ENCODE peak calls at places on chromosomes 16 and 17, in six cellular contexts. L, J, M, V, U and P are unnamed samples.

GRCh38 chr17:81195941-81196495 is 26.7 kb downstream of the CEP131 start:
- DNase-seq in V (no peak), L (no peak), M (no peak), J (no peak), U (no peak), P (no peak)

GRCh38 chr17:49832840-49833599 is 14.8 kb downstream of the TAC4 start:
- DNase-seq in M (no peak), V (no peak), J (no peak), L (no peak), U (no peak), P (no peak)

GRCh38 chr17:50102164-50102991 is 7.2 kb downstream of the PDK2 start:
- DNase-seq in L (no peak), J (no peak), V (no peak), U (peak), M (no peak), P (no peak)

GRCh38 chr17:9115446-9116265 is 94.3 kb downstream of the NTN1 start:
- DNase-seq in V (no peak), J (peak), U (peak), L (no peak), M (peak), P (peak)

GRCh38 chr17:63275318-63275967 is 170.7 kb downstream of the CYB561 start:
- DNase-seq in L (no peak), J (no peak), V (no peak), U (peak), M (peak), P (peak)

GRCh38 chr17:29131814-29132682 is 48.1 kb downstream of the MYO18A start:
- DNase-seq in J (no peak), U (peak), V (no peak), M (peak), L (no peak), P (peak)

GRCh38 chr16:474420-475122 is 49.1 kb downstream of the RAB11FIP3 start:
- DNase-seq in U (no peak), V (no peak), M (no peak), J (no peak), L (no peak), P (no peak)

GRCh38 chr16:55853114-55853513 is 20.2 kb upstream of the CES1 start:
- DNase-seq in V (no peak), U (no peak), M (no peak), L (no peak), J (no peak), P (no peak)

GRCh38 chr17:79562806-79563141 is 48.1 kb downstream of the RBFOX3 start:
- DNase-seq in V (no peak), M (no peak), U (no peak), L (no peak), J (no peak), P (no peak)

GRCh38 chr16:82630219-82630618 is 3.5 kb downstream of the CDH13 start:
- DNase-seq in M (no peak), U (no peak), J (no peak), V (no peak), L (no peak), P (peak)